ENCODE peak calls at places on chromosome 13, in eight cellular contexts. One of them, this sample, is unnamed.

GRCh38 chr13:26584713-26585112 is 27.2 kb downstream of the WASF3 start:
- DNase-seq in mucosa of gallbladder: no peak
- DNase-seq in SW480: no peak
- DNase-seq in T-helper 9 cell: no peak
- DNase-seq in ELF-1: no peak
- DNase-seq in stimulated activated CD4-positive, alpha-beta T cell treated with anti-CD3 and anti-CD28 coated beads, Interleukin-1b, Interleukin-23, amount 100 ng/mL, for 1 hour: no peak
- DNase-seq in breast epithelium: no peak
- DNase-seq in RWPE1: peak
- DNase-seq in this sample: no peak

GRCh38 chr13:75648446-75648845 is 12.3 kb downstream of the LMO7 start:
- DNase-seq in mucosa of gallbladder: no peak
- DNase-seq in SW480: no peak
- DNase-seq in T-helper 9 cell: no peak
- DNase-seq in ELF-1: no peak
- DNase-seq in stimulated activated CD4-positive, alpha-beta T cell treated with anti-CD3 and anti-CD28 coated beads, Interleukin-1b, Interleukin-23, amount 100 ng/mL, for 1 hour: no peak
- DNase-seq in breast epithelium: no peak
- DNase-seq in RWPE1: no peak
- DNase-seq in this sample: no peak

GRCh38 chr13:63184693-63185092 is 1769.0 kb upstream of the PCDH20 start:
- DNase-seq in mucosa of gallbladder: no peak
- DNase-seq in SW480: peak
- DNase-seq in T-helper 9 cell: no peak
- DNase-seq in ELF-1: peak
- DNase-seq in stimulated activated CD4-positive, alpha-beta T cell treated with anti-CD3 and anti-CD28 coated beads, Interleukin-1b, Interleukin-23, amount 100 ng/mL, for 1 hour: no peak
- DNase-seq in breast epithelium: no peak
- DNase-seq in RWPE1: peak
- DNase-seq in this sample: no peak

GRCh38 chr13:27415116-27415515 is 9.3 kb upstream of the GTF3A start:
- DNase-seq in mucosa of gallbladder: no peak
- DNase-seq in SW480: no peak
- DNase-seq in T-helper 9 cell: no peak
- DNase-seq in ELF-1: no peak
- DNase-seq in stimulated activated CD4-positive, alpha-beta T cell treated with anti-CD3 and anti-CD28 coated beads, Interleukin-1b, Interleukin-23, amount 100 ng/mL, for 1 hour: no peak
- DNase-seq in breast epithelium: no peak
- DNase-seq in RWPE1: no peak
- DNase-seq in this sample: no peak

GRCh38 chr13:60158321-60158801 is 5.4 kb downstream of the DIAPH3 start:
- DNase-seq in mucosa of gallbladder: no peak
- DNase-seq in SW480: no peak
- DNase-seq in T-helper 9 cell: no peak
- DNase-seq in ELF-1: peak
- DNase-seq in stimulated activated CD4-positive, alpha-beta T cell treated with anti-CD3 and anti-CD28 coated beads, Interleukin-1b, Interleukin-23, amount 100 ng/mL, for 1 hour: no peak
- DNase-seq in breast epithelium: no peak
- DNase-seq in RWPE1: no peak
- DNase-seq in this sample: no peak

GRCh38 chr13:98184796-98185195 is 7.7 kb upstream of the RNF113B start:
- DNase-seq in mucosa of gallbladder: no peak
- DNase-seq in SW480: no peak
- DNase-seq in T-helper 9 cell: no peak
- DNase-seq in ELF-1: no peak
- DNase-seq in stimulated activated CD4-positive, alpha-beta T cell treated with anti-CD3 and anti-CD28 coated beads, Interleukin-1b, Interleukin-23, amount 100 ng/mL, for 1 hour: no peak
- DNase-seq in breast epithelium: no peak
- DNase-seq in RWPE1: no peak
- DNase-seq in this sample: no peak

GRCh38 chr13:20565120-20565736 is 1.7 kb upstream of the IFT88 start:
- DNase-seq in mucosa of gallbladder: no peak
- DNase-seq in SW480: no peak
- DNase-seq in T-helper 9 cell: no peak
- DNase-seq in ELF-1: no peak
- DNase-seq in stimulated activated CD4-positive, alpha-beta T cell treated with anti-CD3 and anti-CD28 coated beads, Interleukin-1b, Interleukin-23, amount 100 ng/mL, for 1 hour: no peak
- DNase-seq in breast epithelium: no peak
- DNase-seq in RWPE1: no peak
- DNase-seq in this sample: peak

GRCh38 chr13:41224113-41225110 is 30.0 kb upstream of the KBTBD7 start:
- DNase-seq in mucosa of gallbladder: no peak
- DNase-seq in SW480: no peak
- DNase-seq in T-helper 9 cell: no peak
- DNase-seq in ELF-1: no peak
- DNase-seq in stimulated activated CD4-positive, alpha-beta T cell treated with anti-CD3 and anti-CD28 coated beads, Interleukin-1b, Interleukin-23, amount 100 ng/mL, for 1 hour: no peak
- DNase-seq in breast epithelium: no peak
- DNase-seq in RWPE1: peak
- DNase-seq in this sample: no peak

GRCh38 chr13:51020600-51020999 is 90.5 kb downstream of the C13orf42 start:
- DNase-seq in mucosa of gallbladder: no peak
- DNase-seq in SW480: no peak
- DNase-seq in T-helper 9 cell: no peak
- DNase-seq in ELF-1: no peak
- DNase-seq in stimulated activated CD4-positive, alpha-beta T cell treated with anti-CD3 and anti-CD28 coated beads, Interleukin-1b, Interleukin-23, amount 100 ng/mL, for 1 hour: no peak
- DNase-seq in breast epithelium: no peak
- DNase-seq in RWPE1: no peak
- DNase-seq in this sample: no peak

GRCh38 chr13:106997696-106998095 is 429.8 kb upstream of the ARGLU1 start:
- DNase-seq in mucosa of gallbladder: no peak
- DNase-seq in SW480: no peak
- DNase-seq in T-helper 9 cell: no peak
- DNase-seq in ELF-1: no peak
- DNase-seq in stimulated activated CD4-positive, alpha-beta T cell treated with anti-CD3 and anti-CD28 coated beads, Interleukin-1b, Interleukin-23, amount 100 ng/mL, for 1 hour: no peak
- DNase-seq in breast epithelium: no peak
- DNase-seq in RWPE1: no peak
- DNase-seq in this sample: no peak

GRCh38 chr13:102726430-102726829 is 31.6 kb upstream of the METTL21C start:
- DNase-seq in mucosa of gallbladder: no peak
- DNase-seq in SW480: peak
- DNase-seq in T-helper 9 cell: no peak
- DNase-seq in ELF-1: no peak
- DNase-seq in stimulated activated CD4-positive, alpha-beta T cell treated with anti-CD3 and anti-CD28 coated beads, Interleukin-1b, Interleukin-23, amount 100 ng/mL, for 1 hour: no peak
- DNase-seq in breast epithelium: no peak
- DNase-seq in RWPE1: peak
- DNase-seq in this sample: no peak

GRCh38 chr13:91056746-91057145 is 290.7 kb upstream of the MIR17HG start:
- DNase-seq in mucosa of gallbladder: no peak
- DNase-seq in SW480: no peak
- DNase-seq in T-helper 9 cell: no peak
- DNase-seq in ELF-1: no peak
- DNase-seq in stimulated activated CD4-positive, alpha-beta T cell treated with anti-CD3 and anti-CD28 coated beads, Interleukin-1b, Interleukin-23, amount 100 ng/mL, for 1 hour: no peak
- DNase-seq in breast epithelium: no peak
- DNase-seq in RWPE1: no peak
- DNase-seq in this sample: no peak

This sample was measured in stimulated activated naive CD8-positive, alpha-beta T cell treated with anti-CD3 and anti-CD28 coated beads, Interleukin-15, amount 100 ng/mL, for 72 hours.